ENCODE peak calls at places on chromosomes 13 and 19, in six cellular contexts. V is right lobe of liver; X is LoVo; H is central memory CD4-positive, alpha-beta T cell; G is ELF-1; C is thyroid gland. J is an unnamed sample.

GRCh38 chr19:10189631-10190425 is 4.9 kb downstream of the DNMT1 start:
- DNase-seq in C (no peak), H (no peak), X (no peak), G (no peak), V (no peak), J (no peak)

GRCh38 chr19:48959341-48960239 is 4.9 kb downstream of the BAX start:
- DNase-seq in C (no peak), G (no peak), X (no peak), H (no peak), V (no peak), J (no peak)

GRCh38 chr13:20306039-20306438 is 73.9 kb upstream of the GJB6 start:
- DNase-seq in C (no peak), H (no peak), X (no peak), V (no peak), G (no peak), J (no peak)

GRCh38 chr19:6233827-6234511 is 45.8 kb downstream of the MLLT1 start:
- DNase-seq in V (peak), G (no peak), X (no peak), C (peak), H (no peak), J (no peak)

GRCh38 chr19:16946951-16947940 is 58.4 kb downstream of the F2RL3 start:
- DNase-seq in C (no peak), G (no peak), V (no peak), X (no peak), H (no peak), J (no peak)

GRCh38 chr13:102226591-102226990 is 175.3 kb downstream of the FGF14 start:
- DNase-seq in H (no peak), V (no peak), X (no peak), G (no peak), C (no peak), J (no peak)

GRCh38 chr13:20799726-20800416 is 26.1 kb upstream of the EEF1AKMT1 start:
- DNase-seq in X (no peak), V (no peak), G (no peak), C (no peak), H (no peak), J (no peak)

GRCh38 chr13:110047511-110047910 is 259.4 kb downstream of the COL4A1 start:
- DNase-seq in V (peak), G (no peak), X (no peak), H (no peak), C (peak), J (no peak)

GRCh38 chr13:39401091-39401647 is 201.8 kb downstream of the LHFPL6 start:
- DNase-seq in C (no peak), H (no peak), G (no peak), X (no peak), V (no peak), J (no peak)

GRCh38 chr19:41449079-41449864 is 6.3 kb downstream of the ERICH4 start:
- DNase-seq in C (peak), H (peak), X (peak), V (peak), G (peak), J (peak)

GRCh38 chr13:114129649-114130062 is 2.8 kb downstream of the RASA3 start:
- DNase-seq in V (no peak), X (no peak), C (no peak), H (peak), G (no peak), J (no peak)

J was measured in H54.